ENCODE peak calls at places on chromosomes 5 and 9, in five cellular contexts. One of them, this sample, is unnamed. For H3K9me3, the result is how much of the 10 kb centered on the place peaks cover.

GRCh38 chr9:89425024-89425805 is 72.7 kb downstream of the SEMA4D start:
- DNase-seq in aorta: no peak
- DNase-seq in CD4-positive, alpha-beta memory T cell: peak
- DNase-seq in breast epithelium: no peak
- DNase-seq in neural progenitor cell: no peak
- DNase-seq in this sample: no peak

GRCh38 chr9:14752271-14752670 is 29.7 kb upstream of the CER1 start:
- DNase-seq in aorta: no peak
- DNase-seq in CD4-positive, alpha-beta memory T cell: no peak
- DNase-seq in breast epithelium: no peak
- DNase-seq in neural progenitor cell: no peak
- DNase-seq in this sample: no peak

GRCh38 chr5:127041571-127041970 is 11.2 kb upstream of the MARCHF3 start:
- DNase-seq in aorta: no peak
- DNase-seq in CD4-positive, alpha-beta memory T cell: no peak
- DNase-seq in breast epithelium: no peak
- DNase-seq in neural progenitor cell: no peak
- DNase-seq in this sample: no peak

GRCh38 chr5:91182763-91183162 is 200.4 kb downstream of the ARRDC3 start:
- DNase-seq in aorta: no peak
- DNase-seq in CD4-positive, alpha-beta memory T cell: no peak
- DNase-seq in breast epithelium: no peak
- DNase-seq in neural progenitor cell: no peak
- DNase-seq in this sample: no peak

GRCh38 chr5:19256036-19256435 is 732.0 kb downstream of the CDH18 start:
- DNase-seq in aorta: no peak
- DNase-seq in CD4-positive, alpha-beta memory T cell: no peak
- DNase-seq in breast epithelium: no peak
- DNase-seq in neural progenitor cell: no peak
- DNase-seq in this sample: no peak

GRCh38 chr5:103617090-103617489 is 54.5 kb upstream of the NUDT12 start:
- DNase-seq in aorta: no peak
- DNase-seq in CD4-positive, alpha-beta memory T cell: no peak
- DNase-seq in breast epithelium: no peak
- DNase-seq in neural progenitor cell: no peak
- DNase-seq in this sample: no peak

GRCh38 chr5:62977641-62978040 is 399.0 kb downstream of the LRRC70 start:
- DNase-seq in aorta: no peak
- DNase-seq in CD4-positive, alpha-beta memory T cell: no peak
- DNase-seq in breast epithelium: no peak
- DNase-seq in neural progenitor cell: peak
- DNase-seq in this sample: no peak

GRCh38 chr5:14041528-14042184 is 97.2 kb upstream of the DNAH5 start:
- DNase-seq in aorta: no peak
- DNase-seq in CD4-positive, alpha-beta memory T cell: no peak
- DNase-seq in breast epithelium: no peak
- DNase-seq in neural progenitor cell: no peak
- DNase-seq in this sample: no peak

GRCh38 chr5:140982083-140982716 is 15.9 kb downstream of the PCDHAC2 start:
- DNase-seq in aorta: no peak
- DNase-seq in CD4-positive, alpha-beta memory T cell: no peak
- DNase-seq in breast epithelium: no peak
- DNase-seq in neural progenitor cell: no peak
- DNase-seq in this sample: no peak

GRCh38 chr5:54309751-54310432 is 481 bp downstream of the ARL15 start:
- DNase-seq in aorta: peak
- DNase-seq in CD4-positive, alpha-beta memory T cell: peak
- DNase-seq in breast epithelium: no peak
- DNase-seq in neural progenitor cell: peak
- DNase-seq in this sample: peak
- H3K9me3 ChIP-seq in aorta: under half
- H3K9me3 ChIP-seq in CD4-positive, alpha-beta memory T cell: under half
- H3K9me3 ChIP-seq in breast epithelium: under half
- H3K9me3 ChIP-seq in neural progenitor cell: under half
- H3K9me3 ChIP-seq in this sample: under half

GRCh38 chr9:65432051-65432450 is 147.0 kb upstream of the FOXD4L5 start:
- DNase-seq in aorta: no peak
- DNase-seq in CD4-positive, alpha-beta memory T cell: no peak
- DNase-seq in breast epithelium: no peak
- DNase-seq in neural progenitor cell: no peak
- DNase-seq in this sample: no peak

GRCh38 chr9:65432722-65433323 is 147.8 kb upstream of the FOXD4L5 start:
- DNase-seq in aorta: no peak
- DNase-seq in CD4-positive, alpha-beta memory T cell: no peak
- DNase-seq in breast epithelium: no peak
- DNase-seq in neural progenitor cell: no peak
- DNase-seq in this sample: no peak

GRCh38 chr9:65435464-65435863 is 150.5 kb upstream of the FOXD4L5 start:
- DNase-seq in aorta: no peak
- DNase-seq in CD4-positive, alpha-beta memory T cell: no peak
- DNase-seq in breast epithelium: no peak
- DNase-seq in neural progenitor cell: no peak
- DNase-seq in this sample: no peak

GRCh38 chr9:65426231-65426630 is 141.2 kb upstream of the FOXD4L5 start:
- DNase-seq in aorta: no peak
- DNase-seq in CD4-positive, alpha-beta memory T cell: no peak
- DNase-seq in breast epithelium: no peak
- DNase-seq in neural progenitor cell: no peak
- DNase-seq in this sample: no peak

GRCh38 chr9:65430221-65430620 is 145.2 kb upstream of the FOXD4L5 start:
- DNase-seq in aorta: no peak
- DNase-seq in CD4-positive, alpha-beta memory T cell: no peak
- DNase-seq in breast epithelium: no peak
- DNase-seq in neural progenitor cell: no peak
- DNase-seq in this sample: no peak
- H3K9me3 ChIP-seq in aorta: under half
- H3K9me3 ChIP-seq in CD4-positive, alpha-beta memory T cell: under half
- H3K9me3 ChIP-seq in breast epithelium: under half
- H3K9me3 ChIP-seq in neural progenitor cell: under half
- H3K9me3 ChIP-seq in this sample: under half

DNA sequence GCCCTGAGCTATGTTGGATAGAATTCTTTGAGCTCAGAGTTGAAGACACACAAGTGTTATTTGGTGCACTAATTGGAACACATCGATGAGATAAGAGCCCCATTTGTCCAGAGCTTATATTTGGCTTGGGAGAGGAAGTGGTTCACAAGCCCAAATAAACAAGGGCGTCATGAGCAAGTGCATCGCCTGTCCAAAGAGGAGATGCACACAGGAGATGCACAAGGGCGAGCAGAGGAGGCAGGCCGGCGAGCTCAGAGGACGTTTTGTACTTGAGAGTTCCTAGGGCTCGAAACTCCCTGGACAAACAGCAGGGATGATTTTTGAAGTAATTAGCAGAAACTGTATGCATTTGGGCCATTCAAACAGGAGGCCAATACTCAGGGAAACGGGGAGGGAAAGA is 212.8 kb upstream of the IRX1 start:
- DNase-seq in aorta: no peak
- DNase-seq in CD4-positive, alpha-beta memory T cell: no peak
- DNase-seq in breast epithelium: no peak
- DNase-seq in neural progenitor cell: no peak
- DNase-seq in this sample: no peak
- H3K9me3 ChIP-seq in aorta: under half
- H3K9me3 ChIP-seq in CD4-positive, alpha-beta memory T cell: under half
- H3K9me3 ChIP-seq in breast epithelium: under half
- H3K9me3 ChIP-seq in neural progenitor cell: under half
- H3K9me3 ChIP-seq in this sample: under half

GRCh38 chr9:37800631-37801286 is at the start of gene DCAF10:
- DNase-seq in aorta: peak
- DNase-seq in CD4-positive, alpha-beta memory T cell: peak
- DNase-seq in breast epithelium: peak
- DNase-seq in neural progenitor cell: peak
- DNase-seq in this sample: peak
- H3K9me3 ChIP-seq in aorta: under half
- H3K9me3 ChIP-seq in CD4-positive, alpha-beta memory T cell: under half
- H3K9me3 ChIP-seq in breast epithelium: under half
- H3K9me3 ChIP-seq in neural progenitor cell: under half
- H3K9me3 ChIP-seq in this sample: under half

DNA sequence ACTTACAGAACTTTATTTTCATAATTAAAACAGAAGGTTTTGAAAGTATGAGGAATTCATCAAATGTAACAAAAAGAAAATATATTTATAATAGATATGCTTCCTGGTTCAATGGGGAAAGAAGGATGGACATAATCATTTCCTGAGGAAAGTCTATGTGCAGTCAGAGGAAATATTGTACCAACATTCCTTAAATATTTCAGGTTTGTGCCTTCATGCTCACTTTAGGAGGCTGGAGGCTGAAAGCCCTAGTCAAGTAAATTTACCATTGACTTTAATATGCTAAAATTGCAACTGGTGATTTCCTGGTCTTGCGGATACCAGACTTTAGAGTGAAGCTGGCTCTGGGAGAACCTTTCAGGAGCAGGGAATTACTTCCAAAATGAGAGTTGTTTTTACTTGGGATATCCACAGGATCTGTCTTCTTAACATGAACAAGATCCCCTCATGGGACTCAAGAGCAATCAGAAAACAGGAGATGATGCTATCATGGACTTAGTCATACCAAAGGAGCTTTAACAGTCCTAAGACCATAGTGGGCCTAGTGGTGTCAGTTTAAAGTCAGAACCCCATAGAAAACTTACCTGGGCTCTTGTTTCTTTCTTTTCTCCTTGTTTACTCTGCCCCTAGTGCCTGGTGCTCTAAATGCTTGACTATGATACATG is 762.8 kb upstream of the GRAMD2B start:
- DNase-seq in aorta: no peak
- DNase-seq in CD4-positive, alpha-beta memory T cell: no peak
- DNase-seq in breast epithelium: no peak
- DNase-seq in neural progenitor cell: no peak
- DNase-seq in this sample: no peak
- H3K9me3 ChIP-seq in aorta: under half
- H3K9me3 ChIP-seq in CD4-positive, alpha-beta memory T cell: under half
- H3K9me3 ChIP-seq in breast epithelium: under half
- H3K9me3 ChIP-seq in neural progenitor cell: under half
- H3K9me3 ChIP-seq in this sample: under half

GRCh38 chr5:2129581-2130272 is 247.0 kb upstream of the IRX4 start:
- DNase-seq in aorta: no peak
- DNase-seq in CD4-positive, alpha-beta memory T cell: no peak
- DNase-seq in breast epithelium: no peak
- DNase-seq in neural progenitor cell: no peak
- DNase-seq in this sample: no peak
- H3K9me3 ChIP-seq in aorta: under half
- H3K9me3 ChIP-seq in CD4-positive, alpha-beta memory T cell: under half
- H3K9me3 ChIP-seq in breast epithelium: under half
- H3K9me3 ChIP-seq in neural progenitor cell: under half
- H3K9me3 ChIP-seq in this sample: under half

GRCh38 chr5:2272755-2273154 is 390.0 kb upstream of the IRX4 start:
- DNase-seq in aorta: peak
- DNase-seq in CD4-positive, alpha-beta memory T cell: no peak
- DNase-seq in breast epithelium: no peak
- DNase-seq in neural progenitor cell: no peak
- DNase-seq in this sample: no peak

GRCh38 chr5:2269656-2270055 is 386.9 kb upstream of the IRX4 start:
- DNase-seq in aorta: no peak
- DNase-seq in CD4-positive, alpha-beta memory T cell: no peak
- DNase-seq in breast epithelium: no peak
- DNase-seq in neural progenitor cell: no peak
- DNase-seq in this sample: no peak

GRCh38 chr5:2271280-2271679 is 388.6 kb upstream of the IRX4 start:
- DNase-seq in aorta: peak
- DNase-seq in CD4-positive, alpha-beta memory T cell: no peak
- DNase-seq in breast epithelium: no peak
- DNase-seq in neural progenitor cell: no peak
- DNase-seq in this sample: no peak

GRCh38 chr5:2272039-2272438 is 389.3 kb upstream of the IRX4 start:
- DNase-seq in aorta: no peak
- DNase-seq in CD4-positive, alpha-beta memory T cell: no peak
- DNase-seq in breast epithelium: no peak
- DNase-seq in neural progenitor cell: no peak
- DNase-seq in this sample: no peak

GRCh38 chr5:2270467-2270866 is 387.7 kb upstream of the IRX4 start:
- DNase-seq in aorta: no peak
- DNase-seq in CD4-positive, alpha-beta memory T cell: no peak
- DNase-seq in breast epithelium: no peak
- DNase-seq in neural progenitor cell: no peak
- DNase-seq in this sample: no peak
- H3K9me3 ChIP-seq in aorta: under half
- H3K9me3 ChIP-seq in CD4-positive, alpha-beta memory T cell: under half
- H3K9me3 ChIP-seq in breast epithelium: under half
- H3K9me3 ChIP-seq in neural progenitor cell: under half
- H3K9me3 ChIP-seq in this sample: under half

GRCh38 chr9:111542497-111543254 is 17.7 kb downstream of the ZNF483 start:
- DNase-seq in aorta: no peak
- DNase-seq in CD4-positive, alpha-beta memory T cell: no peak
- DNase-seq in breast epithelium: no peak
- DNase-seq in neural progenitor cell: no peak
- DNase-seq in this sample: no peak
- H3K9me3 ChIP-seq in aorta: under half
- H3K9me3 ChIP-seq in CD4-positive, alpha-beta memory T cell: half or more
- H3K9me3 ChIP-seq in breast epithelium: half or more
- H3K9me3 ChIP-seq in neural progenitor cell: half or more
- H3K9me3 ChIP-seq in this sample: under half

GRCh38 chr5:17182494-17182893 is 34.9 kb upstream of the BASP1 start:
- DNase-seq in aorta: no peak
- DNase-seq in CD4-positive, alpha-beta memory T cell: no peak
- DNase-seq in breast epithelium: no peak
- DNase-seq in neural progenitor cell: no peak
- DNase-seq in this sample: no peak

GRCh38 chr5:17178316-17178715 is 39.1 kb upstream of the BASP1 start:
- DNase-seq in aorta: no peak
- DNase-seq in CD4-positive, alpha-beta memory T cell: no peak
- DNase-seq in breast epithelium: no peak
- DNase-seq in neural progenitor cell: no peak
- DNase-seq in this sample: no peak

GRCh38 chr5:17180330-17180843 is 37.0 kb upstream of the BASP1 start:
- DNase-seq in aorta: no peak
- DNase-seq in CD4-positive, alpha-beta memory T cell: no peak
- DNase-seq in breast epithelium: no peak
- DNase-seq in neural progenitor cell: no peak
- DNase-seq in this sample: no peak

GRCh38 chr5:17182966-17183365 is 34.5 kb upstream of the BASP1 start:
- DNase-seq in aorta: no peak
- DNase-seq in CD4-positive, alpha-beta memory T cell: no peak
- DNase-seq in breast epithelium: no peak
- DNase-seq in neural progenitor cell: no peak
- DNase-seq in this sample: no peak

DNA sequence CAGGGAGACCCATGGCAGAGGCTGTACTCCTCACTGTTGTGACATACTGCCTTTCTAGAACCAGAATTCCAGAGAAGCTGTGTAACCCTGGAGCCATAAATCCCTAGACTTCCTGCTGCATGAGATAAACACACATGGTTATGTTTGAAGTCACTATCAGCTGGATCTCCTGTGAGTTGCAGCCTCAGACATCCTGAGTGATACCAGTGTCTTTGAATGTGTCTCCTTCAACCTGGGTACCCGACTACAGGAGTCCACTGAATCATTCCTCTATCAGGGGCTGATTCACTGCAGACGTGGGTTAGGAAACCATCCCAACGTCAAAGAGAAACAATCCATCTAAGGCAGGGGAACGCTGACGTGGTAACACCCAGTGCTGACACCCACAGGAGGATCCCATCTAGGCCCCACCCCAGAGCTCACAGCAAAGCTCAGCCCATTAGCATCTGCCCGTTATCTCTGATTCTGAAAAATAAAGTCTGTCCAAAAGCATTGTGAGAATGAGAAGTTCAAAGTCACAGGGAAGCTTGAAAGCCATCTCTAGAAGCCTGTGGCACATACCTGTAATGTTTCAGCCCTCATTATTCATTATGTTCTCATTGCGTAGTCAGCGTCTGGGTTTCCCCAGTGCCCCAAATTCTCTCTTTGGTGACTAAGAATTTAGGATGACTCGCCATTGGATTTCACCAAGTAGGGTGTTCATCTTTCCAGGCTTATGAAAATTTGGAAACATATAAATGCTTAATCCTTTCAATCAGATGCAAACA is 36.3 kb upstream of the BASP1 start:
- DNase-seq in aorta: no peak
- DNase-seq in CD4-positive, alpha-beta memory T cell: no peak
- DNase-seq in breast epithelium: no peak
- DNase-seq in neural progenitor cell: no peak
- DNase-seq in this sample: no peak
- H3K9me3 ChIP-seq in aorta: under half
- H3K9me3 ChIP-seq in CD4-positive, alpha-beta memory T cell: under half
- H3K9me3 ChIP-seq in breast epithelium: under half
- H3K9me3 ChIP-seq in neural progenitor cell: under half
- H3K9me3 ChIP-seq in this sample: under half

This sample was measured in T-helper 17 cell.